ENCODE peak calls at places on chromosome 22, in seven cellular contexts. One of them, this sample, is unnamed.

GRCh38 chr22:49934144-49934890 is 15.9 kb downstream of the CRELD2 start:
- DNase-seq in Calu3: peak; percentile 69
- DNase-seq in C1 segment of cervical spinal cord: peak; percentile 33
- DNase-seq in activated CD4-positive, CD25-positive, alpha-beta regulatory T cell treated with anti-CD3 and anti-CD28 coated beads, Interleukin-2, amount 50 U/mL, for 16 hours: no peak
- DNase-seq in stimulated activated CD4-positive, alpha-beta T cell treated with anti-CD3 and anti-CD28 coated beads, Interleukin-15, amount 100 ng/mL, for 1 hour: no peak
- DNase-seq in islet precursor cell: no peak
- DNase-seq in kidney epithelial cell: no peak
- DNase-seq in this sample: peak; percentile 85

GRCh38 chr22:36331912-36332622 is 55.7 kb downstream of the MYH9 start:
- DNase-seq in Calu3: peak; percentile 68
- DNase-seq in C1 segment of cervical spinal cord: peak; percentile 21
- DNase-seq in activated CD4-positive, CD25-positive, alpha-beta regulatory T cell treated with anti-CD3 and anti-CD28 coated beads, Interleukin-2, amount 50 U/mL, for 16 hours: no peak
- DNase-seq in stimulated activated CD4-positive, alpha-beta T cell treated with anti-CD3 and anti-CD28 coated beads, Interleukin-15, amount 100 ng/mL, for 1 hour: peak; percentile 26
- DNase-seq in islet precursor cell: peak; percentile 73
- DNase-seq in kidney epithelial cell: no peak
- DNase-seq in this sample: peak; percentile 91

GRCh38 chr22:17675584-17675983 is 37.0 kb downstream of the BCL2L13 start:
- DNase-seq in Calu3: no peak
- DNase-seq in C1 segment of cervical spinal cord: no peak
- DNase-seq in activated CD4-positive, CD25-positive, alpha-beta regulatory T cell treated with anti-CD3 and anti-CD28 coated beads, Interleukin-2, amount 50 U/mL, for 16 hours: no peak
- DNase-seq in stimulated activated CD4-positive, alpha-beta T cell treated with anti-CD3 and anti-CD28 coated beads, Interleukin-15, amount 100 ng/mL, for 1 hour: no peak
- DNase-seq in islet precursor cell: no peak
- DNase-seq in kidney epithelial cell: no peak
- DNase-seq in this sample: no peak

GRCh38 chr22:39030705-39031104 is 9.8 kb downstream of the APOBEC3D start:
- DNase-seq in Calu3: no peak
- DNase-seq in C1 segment of cervical spinal cord: no peak
- DNase-seq in activated CD4-positive, CD25-positive, alpha-beta regulatory T cell treated with anti-CD3 and anti-CD28 coated beads, Interleukin-2, amount 50 U/mL, for 16 hours: no peak
- DNase-seq in stimulated activated CD4-positive, alpha-beta T cell treated with anti-CD3 and anti-CD28 coated beads, Interleukin-15, amount 100 ng/mL, for 1 hour: no peak
- DNase-seq in islet precursor cell: no peak
- DNase-seq in kidney epithelial cell: no peak
- DNase-seq in this sample: no peak

GRCh38 chr22:49946612-49947295 is 13.8 kb upstream of the PIM3 start:
- DNase-seq in Calu3: no peak
- DNase-seq in C1 segment of cervical spinal cord: no peak
- DNase-seq in activated CD4-positive, CD25-positive, alpha-beta regulatory T cell treated with anti-CD3 and anti-CD28 coated beads, Interleukin-2, amount 50 U/mL, for 16 hours: no peak
- DNase-seq in stimulated activated CD4-positive, alpha-beta T cell treated with anti-CD3 and anti-CD28 coated beads, Interleukin-15, amount 100 ng/mL, for 1 hour: no peak
- DNase-seq in islet precursor cell: no peak
- DNase-seq in kidney epithelial cell: no peak
- DNase-seq in this sample: no peak

GRCh38 chr22:20413217-20414058 is 19.5 kb downstream of the ZNF74 start:
- DNase-seq in Calu3: no peak
- DNase-seq in C1 segment of cervical spinal cord: no peak
- DNase-seq in activated CD4-positive, CD25-positive, alpha-beta regulatory T cell treated with anti-CD3 and anti-CD28 coated beads, Interleukin-2, amount 50 U/mL, for 16 hours: no peak
- DNase-seq in stimulated activated CD4-positive, alpha-beta T cell treated with anti-CD3 and anti-CD28 coated beads, Interleukin-15, amount 100 ng/mL, for 1 hour: no peak
- DNase-seq in islet precursor cell: no peak
- DNase-seq in kidney epithelial cell: no peak
- DNase-seq in this sample: peak; percentile 36

GRCh38 chr22:29820941-29821789 is 16.9 kb downstream of the ASCC2 start:
- DNase-seq in Calu3: peak; percentile 97
- DNase-seq in C1 segment of cervical spinal cord: no peak
- DNase-seq in activated CD4-positive, CD25-positive, alpha-beta regulatory T cell treated with anti-CD3 and anti-CD28 coated beads, Interleukin-2, amount 50 U/mL, for 16 hours: no peak
- DNase-seq in stimulated activated CD4-positive, alpha-beta T cell treated with anti-CD3 and anti-CD28 coated beads, Interleukin-15, amount 100 ng/mL, for 1 hour: no peak
- DNase-seq in islet precursor cell: peak; percentile 67
- DNase-seq in kidney epithelial cell: peak; percentile 79
- DNase-seq in this sample: peak; percentile 70

GRCh38 chr22:35442471-35442870 is 42.5 kb downstream of the MCM5 start:
- DNase-seq in Calu3: no peak
- DNase-seq in C1 segment of cervical spinal cord: no peak
- DNase-seq in activated CD4-positive, CD25-positive, alpha-beta regulatory T cell treated with anti-CD3 and anti-CD28 coated beads, Interleukin-2, amount 50 U/mL, for 16 hours: no peak
- DNase-seq in stimulated activated CD4-positive, alpha-beta T cell treated with anti-CD3 and anti-CD28 coated beads, Interleukin-15, amount 100 ng/mL, for 1 hour: no peak
- DNase-seq in islet precursor cell: no peak
- DNase-seq in kidney epithelial cell: no peak
- DNase-seq in this sample: no peak

GRCh38 chr22:20439556-20439927 is 1.9 kb upstream of the SCARF2 start:
- DNase-seq in Calu3: no peak
- DNase-seq in C1 segment of cervical spinal cord: no peak
- DNase-seq in activated CD4-positive, CD25-positive, alpha-beta regulatory T cell treated with anti-CD3 and anti-CD28 coated beads, Interleukin-2, amount 50 U/mL, for 16 hours: no peak
- DNase-seq in stimulated activated CD4-positive, alpha-beta T cell treated with anti-CD3 and anti-CD28 coated beads, Interleukin-15, amount 100 ng/mL, for 1 hour: no peak
- DNase-seq in islet precursor cell: peak; percentile 50
- DNase-seq in kidney epithelial cell: no peak
- DNase-seq in this sample: peak; percentile 50

GRCh38 chr22:30249049-30250038 is 2.8 kb upstream of the LIF start:
- DNase-seq in Calu3: peak; percentile 91
- DNase-seq in C1 segment of cervical spinal cord: no peak
- DNase-seq in activated CD4-positive, CD25-positive, alpha-beta regulatory T cell treated with anti-CD3 and anti-CD28 coated beads, Interleukin-2, amount 50 U/mL, for 16 hours: no peak
- DNase-seq in stimulated activated CD4-positive, alpha-beta T cell treated with anti-CD3 and anti-CD28 coated beads, Interleukin-15, amount 100 ng/mL, for 1 hour: no peak
- DNase-seq in islet precursor cell: no peak
- DNase-seq in kidney epithelial cell: no peak
- DNase-seq in this sample: peak; percentile 79

GRCh38 chr22:48334971-48335370 is 1492.7 kb downstream of the BRD1 start:
- DNase-seq in Calu3: no peak
- DNase-seq in C1 segment of cervical spinal cord: no peak
- DNase-seq in activated CD4-positive, CD25-positive, alpha-beta regulatory T cell treated with anti-CD3 and anti-CD28 coated beads, Interleukin-2, amount 50 U/mL, for 16 hours: no peak
- DNase-seq in stimulated activated CD4-positive, alpha-beta T cell treated with anti-CD3 and anti-CD28 coated beads, Interleukin-15, amount 100 ng/mL, for 1 hour: no peak
- DNase-seq in islet precursor cell: no peak
- DNase-seq in kidney epithelial cell: no peak
- DNase-seq in this sample: peak; percentile 49

GRCh38 chr22:18116634-18117033 is 6.0 kb downstream of the TUBA8 start:
- DNase-seq in Calu3: no peak
- DNase-seq in C1 segment of cervical spinal cord: no peak
- DNase-seq in activated CD4-positive, CD25-positive, alpha-beta regulatory T cell treated with anti-CD3 and anti-CD28 coated beads, Interleukin-2, amount 50 U/mL, for 16 hours: no peak
- DNase-seq in stimulated activated CD4-positive, alpha-beta T cell treated with anti-CD3 and anti-CD28 coated beads, Interleukin-15, amount 100 ng/mL, for 1 hour: no peak
- DNase-seq in islet precursor cell: no peak
- DNase-seq in kidney epithelial cell: no peak
- DNase-seq in this sample: no peak

GRCh38 chr22:36369004-36369921 is 18.5 kb downstream of the MYH9 start:
- DNase-seq in Calu3: no peak
- DNase-seq in C1 segment of cervical spinal cord: no peak
- DNase-seq in activated CD4-positive, CD25-positive, alpha-beta regulatory T cell treated with anti-CD3 and anti-CD28 coated beads, Interleukin-2, amount 50 U/mL, for 16 hours: no peak
- DNase-seq in stimulated activated CD4-positive, alpha-beta T cell treated with anti-CD3 and anti-CD28 coated beads, Interleukin-15, amount 100 ng/mL, for 1 hour: no peak
- DNase-seq in islet precursor cell: peak; percentile 72
- DNase-seq in kidney epithelial cell: no peak
- DNase-seq in this sample: no peak

GRCh38 chr22:32674925-32675825 is 126.3 kb upstream of the TIMP3 start:
- DNase-seq in Calu3: no peak
- DNase-seq in C1 segment of cervical spinal cord: no peak
- DNase-seq in activated CD4-positive, CD25-positive, alpha-beta regulatory T cell treated with anti-CD3 and anti-CD28 coated beads, Interleukin-2, amount 50 U/mL, for 16 hours: no peak
- DNase-seq in stimulated activated CD4-positive, alpha-beta T cell treated with anti-CD3 and anti-CD28 coated beads, Interleukin-15, amount 100 ng/mL, for 1 hour: no peak
- DNase-seq in islet precursor cell: no peak
- DNase-seq in kidney epithelial cell: no peak
- DNase-seq in this sample: no peak

GRCh38 chr22:44100411-44100810 is 76.3 kb downstream of the PARVB start:
- DNase-seq in Calu3: no peak
- DNase-seq in C1 segment of cervical spinal cord: no peak
- DNase-seq in activated CD4-positive, CD25-positive, alpha-beta regulatory T cell treated with anti-CD3 and anti-CD28 coated beads, Interleukin-2, amount 50 U/mL, for 16 hours: no peak
- DNase-seq in stimulated activated CD4-positive, alpha-beta T cell treated with anti-CD3 and anti-CD28 coated beads, Interleukin-15, amount 100 ng/mL, for 1 hour: no peak
- DNase-seq in islet precursor cell: no peak
- DNase-seq in kidney epithelial cell: no peak
- DNase-seq in this sample: peak; percentile 55

GRCh38 chr22:37258005-37258790 is 14.1 kb upstream of the RAC2 start:
- DNase-seq in Calu3: no peak
- DNase-seq in C1 segment of cervical spinal cord: no peak
- DNase-seq in activated CD4-positive, CD25-positive, alpha-beta regulatory T cell treated with anti-CD3 and anti-CD28 coated beads, Interleukin-2, amount 50 U/mL, for 16 hours: no peak
- DNase-seq in stimulated activated CD4-positive, alpha-beta T cell treated with anti-CD3 and anti-CD28 coated beads, Interleukin-15, amount 100 ng/mL, for 1 hour: no peak
- DNase-seq in islet precursor cell: peak; percentile 40
- DNase-seq in kidney epithelial cell: no peak
- DNase-seq in this sample: no peak

GRCh38 chr22:43094085-43094484 is 4.9 kb upstream of the TTLL1 start:
- DNase-seq in Calu3: peak; percentile 24
- DNase-seq in C1 segment of cervical spinal cord: no peak
- DNase-seq in activated CD4-positive, CD25-positive, alpha-beta regulatory T cell treated with anti-CD3 and anti-CD28 coated beads, Interleukin-2, amount 50 U/mL, for 16 hours: no peak
- DNase-seq in stimulated activated CD4-positive, alpha-beta T cell treated with anti-CD3 and anti-CD28 coated beads, Interleukin-15, amount 100 ng/mL, for 1 hour: no peak
- DNase-seq in islet precursor cell: peak; percentile 79
- DNase-seq in kidney epithelial cell: no peak
- DNase-seq in this sample: no peak

GRCh38 chr22:48321986-48322545 is 1505.6 kb downstream of the BRD1 start:
- DNase-seq in Calu3: no peak
- DNase-seq in C1 segment of cervical spinal cord: no peak
- DNase-seq in activated CD4-positive, CD25-positive, alpha-beta regulatory T cell treated with anti-CD3 and anti-CD28 coated beads, Interleukin-2, amount 50 U/mL, for 16 hours: no peak
- DNase-seq in stimulated activated CD4-positive, alpha-beta T cell treated with anti-CD3 and anti-CD28 coated beads, Interleukin-15, amount 100 ng/mL, for 1 hour: no peak
- DNase-seq in islet precursor cell: no peak
- DNase-seq in kidney epithelial cell: no peak
- DNase-seq in this sample: peak; percentile 48

GRCh38 chr22:19798320-19798665 is 37.7 kb downstream of the TBX1 start:
- DNase-seq in Calu3: no peak
- DNase-seq in C1 segment of cervical spinal cord: no peak
- DNase-seq in activated CD4-positive, CD25-positive, alpha-beta regulatory T cell treated with anti-CD3 and anti-CD28 coated beads, Interleukin-2, amount 50 U/mL, for 16 hours: no peak
- DNase-seq in stimulated activated CD4-positive, alpha-beta T cell treated with anti-CD3 and anti-CD28 coated beads, Interleukin-15, amount 100 ng/mL, for 1 hour: no peak
- DNase-seq in islet precursor cell: no peak
- DNase-seq in kidney epithelial cell: no peak
- DNase-seq in this sample: no peak

GRCh38 chr22:45226681-45227186 is 14.0 kb downstream of the KIAA0930 start:
- DNase-seq in Calu3: peak; percentile 46
- DNase-seq in C1 segment of cervical spinal cord: no peak
- DNase-seq in activated CD4-positive, CD25-positive, alpha-beta regulatory T cell treated with anti-CD3 and anti-CD28 coated beads, Interleukin-2, amount 50 U/mL, for 16 hours: no peak
- DNase-seq in stimulated activated CD4-positive, alpha-beta T cell treated with anti-CD3 and anti-CD28 coated beads, Interleukin-15, amount 100 ng/mL, for 1 hour: no peak
- DNase-seq in islet precursor cell: peak; percentile 41
- DNase-seq in kidney epithelial cell: no peak
- DNase-seq in this sample: no peak

GRCh38 chr22:39292561-39293074 is 26.8 kb downstream of the RPL3 start:
- DNase-seq in Calu3: peak; percentile 95
- DNase-seq in C1 segment of cervical spinal cord: peak; percentile 36
- DNase-seq in activated CD4-positive, CD25-positive, alpha-beta regulatory T cell treated with anti-CD3 and anti-CD28 coated beads, Interleukin-2, amount 50 U/mL, for 16 hours: no peak
- DNase-seq in stimulated activated CD4-positive, alpha-beta T cell treated with anti-CD3 and anti-CD28 coated beads, Interleukin-15, amount 100 ng/mL, for 1 hour: no peak
- DNase-seq in islet precursor cell: peak; percentile 98
- DNase-seq in kidney epithelial cell: peak; percentile 92
- DNase-seq in this sample: peak; percentile 93

GRCh38 chr22:17832665-17833064 is 58.4 kb upstream of the BID start:
- DNase-seq in Calu3: no peak
- DNase-seq in C1 segment of cervical spinal cord: no peak
- DNase-seq in activated CD4-positive, CD25-positive, alpha-beta regulatory T cell treated with anti-CD3 and anti-CD28 coated beads, Interleukin-2, amount 50 U/mL, for 16 hours: no peak
- DNase-seq in stimulated activated CD4-positive, alpha-beta T cell treated with anti-CD3 and anti-CD28 coated beads, Interleukin-15, amount 100 ng/mL, for 1 hour: no peak
- DNase-seq in islet precursor cell: no peak
- DNase-seq in kidney epithelial cell: no peak
- DNase-seq in this sample: no peak

GRCh38 chr22:45180280-45180679 is 16.6 kb downstream of the NUP50 start:
- DNase-seq in Calu3: no peak
- DNase-seq in C1 segment of cervical spinal cord: no peak
- DNase-seq in activated CD4-positive, CD25-positive, alpha-beta regulatory T cell treated with anti-CD3 and anti-CD28 coated beads, Interleukin-2, amount 50 U/mL, for 16 hours: no peak
- DNase-seq in stimulated activated CD4-positive, alpha-beta T cell treated with anti-CD3 and anti-CD28 coated beads, Interleukin-15, amount 100 ng/mL, for 1 hour: no peak
- DNase-seq in islet precursor cell: no peak
- DNase-seq in kidney epithelial cell: no peak
- DNase-seq in this sample: no peak

GRCh38 chr22:44409211-44409648 is 88.8 kb downstream of the RTL6 start:
- DNase-seq in Calu3: no peak
- DNase-seq in C1 segment of cervical spinal cord: no peak
- DNase-seq in activated CD4-positive, CD25-positive, alpha-beta regulatory T cell treated with anti-CD3 and anti-CD28 coated beads, Interleukin-2, amount 50 U/mL, for 16 hours: no peak
- DNase-seq in stimulated activated CD4-positive, alpha-beta T cell treated with anti-CD3 and anti-CD28 coated beads, Interleukin-15, amount 100 ng/mL, for 1 hour: no peak
- DNase-seq in islet precursor cell: peak; percentile 41
- DNase-seq in kidney epithelial cell: no peak
- DNase-seq in this sample: peak; percentile 55

GRCh38 chr22:49334976-49335375 is 492.7 kb downstream of the BRD1 start:
- DNase-seq in Calu3: no peak
- DNase-seq in C1 segment of cervical spinal cord: no peak
- DNase-seq in activated CD4-positive, CD25-positive, alpha-beta regulatory T cell treated with anti-CD3 and anti-CD28 coated beads, Interleukin-2, amount 50 U/mL, for 16 hours: no peak
- DNase-seq in stimulated activated CD4-positive, alpha-beta T cell treated with anti-CD3 and anti-CD28 coated beads, Interleukin-15, amount 100 ng/mL, for 1 hour: no peak
- DNase-seq in islet precursor cell: no peak
- DNase-seq in kidney epithelial cell: no peak
- DNase-seq in this sample: no peak

GRCh38 chr22:37293172-37293571 is 10.9 kb downstream of the CYTH4 start:
- DNase-seq in Calu3: no peak
- DNase-seq in C1 segment of cervical spinal cord: no peak
- DNase-seq in activated CD4-positive, CD25-positive, alpha-beta regulatory T cell treated with anti-CD3 and anti-CD28 coated beads, Interleukin-2, amount 50 U/mL, for 16 hours: no peak
- DNase-seq in stimulated activated CD4-positive, alpha-beta T cell treated with anti-CD3 and anti-CD28 coated beads, Interleukin-15, amount 100 ng/mL, for 1 hour: no peak
- DNase-seq in islet precursor cell: no peak
- DNase-seq in kidney epithelial cell: no peak
- DNase-seq in this sample: no peak

GRCh38 chr22:38506118-38506962 is at the start of gene DDX17:
- DNase-seq in Calu3: peak; percentile 85
- DNase-seq in C1 segment of cervical spinal cord: peak; percentile 96
- DNase-seq in activated CD4-positive, CD25-positive, alpha-beta regulatory T cell treated with anti-CD3 and anti-CD28 coated beads, Interleukin-2, amount 50 U/mL, for 16 hours: peak; percentile 93
- DNase-seq in stimulated activated CD4-positive, alpha-beta T cell treated with anti-CD3 and anti-CD28 coated beads, Interleukin-15, amount 100 ng/mL, for 1 hour: peak; percentile 91
- DNase-seq in islet precursor cell: peak; percentile 96
- DNase-seq in kidney epithelial cell: peak; percentile 60
- DNase-seq in this sample: peak; percentile 98

GRCh38 chr22:49014227-49015201 is 813.2 kb downstream of the BRD1 start:
- DNase-seq in Calu3: no peak
- DNase-seq in C1 segment of cervical spinal cord: no peak
- DNase-seq in activated CD4-positive, CD25-positive, alpha-beta regulatory T cell treated with anti-CD3 and anti-CD28 coated beads, Interleukin-2, amount 50 U/mL, for 16 hours: no peak
- DNase-seq in stimulated activated CD4-positive, alpha-beta T cell treated with anti-CD3 and anti-CD28 coated beads, Interleukin-15, amount 100 ng/mL, for 1 hour: no peak
- DNase-seq in islet precursor cell: no peak
- DNase-seq in kidney epithelial cell: no peak
- DNase-seq in this sample: peak; percentile 56

GRCh38 chr22:32700186-32700882 is 101.2 kb upstream of the TIMP3 start:
- DNase-seq in Calu3: no peak
- DNase-seq in C1 segment of cervical spinal cord: no peak
- DNase-seq in activated CD4-positive, CD25-positive, alpha-beta regulatory T cell treated with anti-CD3 and anti-CD28 coated beads, Interleukin-2, amount 50 U/mL, for 16 hours: no peak
- DNase-seq in stimulated activated CD4-positive, alpha-beta T cell treated with anti-CD3 and anti-CD28 coated beads, Interleukin-15, amount 100 ng/mL, for 1 hour: no peak
- DNase-seq in islet precursor cell: peak; percentile 76
- DNase-seq in kidney epithelial cell: no peak
- DNase-seq in this sample: no peak

GRCh38 chr22:39574779-39575551 is 4.4 kb downstream of the CACNA1I start:
- DNase-seq in Calu3: peak; percentile 64
- DNase-seq in C1 segment of cervical spinal cord: no peak
- DNase-seq in activated CD4-positive, CD25-positive, alpha-beta regulatory T cell treated with anti-CD3 and anti-CD28 coated beads, Interleukin-2, amount 50 U/mL, for 16 hours: no peak
- DNase-seq in stimulated activated CD4-positive, alpha-beta T cell treated with anti-CD3 and anti-CD28 coated beads, Interleukin-15, amount 100 ng/mL, for 1 hour: no peak
- DNase-seq in islet precursor cell: peak; percentile 96
- DNase-seq in kidney epithelial cell: peak; percentile 90
- DNase-seq in this sample: no peak

GRCh38 chr22:17964647-17965046 is 59.7 kb downstream of the MICAL3 start:
- DNase-seq in Calu3: no peak
- DNase-seq in C1 segment of cervical spinal cord: no peak
- DNase-seq in activated CD4-positive, CD25-positive, alpha-beta regulatory T cell treated with anti-CD3 and anti-CD28 coated beads, Interleukin-2, amount 50 U/mL, for 16 hours: no peak
- DNase-seq in stimulated activated CD4-positive, alpha-beta T cell treated with anti-CD3 and anti-CD28 coated beads, Interleukin-15, amount 100 ng/mL, for 1 hour: no peak
- DNase-seq in islet precursor cell: no peak
- DNase-seq in kidney epithelial cell: no peak
- DNase-seq in this sample: no peak

GRCh38 chr22:32655068-32655467 is 146.4 kb upstream of the TIMP3 start:
- DNase-seq in Calu3: no peak
- DNase-seq in C1 segment of cervical spinal cord: no peak
- DNase-seq in activated CD4-positive, CD25-positive, alpha-beta regulatory T cell treated with anti-CD3 and anti-CD28 coated beads, Interleukin-2, amount 50 U/mL, for 16 hours: no peak
- DNase-seq in stimulated activated CD4-positive, alpha-beta T cell treated with anti-CD3 and anti-CD28 coated beads, Interleukin-15, amount 100 ng/mL, for 1 hour: no peak
- DNase-seq in islet precursor cell: no peak
- DNase-seq in kidney epithelial cell: no peak
- DNase-seq in this sample: no peak

GRCh38 chr22:46036558-46037408 is 59.8 kb upstream of the WNT7B start:
- DNase-seq in Calu3: peak; percentile 52
- DNase-seq in C1 segment of cervical spinal cord: no peak
- DNase-seq in activated CD4-positive, CD25-positive, alpha-beta regulatory T cell treated with anti-CD3 and anti-CD28 coated beads, Interleukin-2, amount 50 U/mL, for 16 hours: peak; percentile 33
- DNase-seq in stimulated activated CD4-positive, alpha-beta T cell treated with anti-CD3 and anti-CD28 coated beads, Interleukin-15, amount 100 ng/mL, for 1 hour: no peak
- DNase-seq in islet precursor cell: peak; percentile 78
- DNase-seq in kidney epithelial cell: no peak
- DNase-seq in this sample: peak; percentile 67

GRCh38 chr22:26579331-26579886 is 10.5 kb downstream of the TPST2 start:
- DNase-seq in Calu3: no peak
- DNase-seq in C1 segment of cervical spinal cord: no peak
- DNase-seq in activated CD4-positive, CD25-positive, alpha-beta regulatory T cell treated with anti-CD3 and anti-CD28 coated beads, Interleukin-2, amount 50 U/mL, for 16 hours: no peak
- DNase-seq in stimulated activated CD4-positive, alpha-beta T cell treated with anti-CD3 and anti-CD28 coated beads, Interleukin-15, amount 100 ng/mL, for 1 hour: no peak
- DNase-seq in islet precursor cell: no peak
- DNase-seq in kidney epithelial cell: no peak
- DNase-seq in this sample: no peak

GRCh38 chr22:43257549-43257948 is 70.6 kb upstream of the TTLL12 start:
- DNase-seq in Calu3: no peak
- DNase-seq in C1 segment of cervical spinal cord: no peak
- DNase-seq in activated CD4-positive, CD25-positive, alpha-beta regulatory T cell treated with anti-CD3 and anti-CD28 coated beads, Interleukin-2, amount 50 U/mL, for 16 hours: no peak
- DNase-seq in stimulated activated CD4-positive, alpha-beta T cell treated with anti-CD3 and anti-CD28 coated beads, Interleukin-15, amount 100 ng/mL, for 1 hour: no peak
- DNase-seq in islet precursor cell: no peak
- DNase-seq in kidney epithelial cell: no peak
- DNase-seq in this sample: no peak

GRCh38 chr22:48740086-48740730 is 1087.5 kb downstream of the BRD1 start:
- DNase-seq in Calu3: no peak
- DNase-seq in C1 segment of cervical spinal cord: no peak
- DNase-seq in activated CD4-positive, CD25-positive, alpha-beta regulatory T cell treated with anti-CD3 and anti-CD28 coated beads, Interleukin-2, amount 50 U/mL, for 16 hours: no peak
- DNase-seq in stimulated activated CD4-positive, alpha-beta T cell treated with anti-CD3 and anti-CD28 coated beads, Interleukin-15, amount 100 ng/mL, for 1 hour: no peak
- DNase-seq in islet precursor cell: peak; percentile 36
- DNase-seq in kidney epithelial cell: no peak
- DNase-seq in this sample: peak; percentile 60

GRCh38 chr22:19750666-19751490 is 9.7 kb upstream of the TBX1 start:
- DNase-seq in Calu3: no peak
- DNase-seq in C1 segment of cervical spinal cord: no peak
- DNase-seq in activated CD4-positive, CD25-positive, alpha-beta regulatory T cell treated with anti-CD3 and anti-CD28 coated beads, Interleukin-2, amount 50 U/mL, for 16 hours: no peak
- DNase-seq in stimulated activated CD4-positive, alpha-beta T cell treated with anti-CD3 and anti-CD28 coated beads, Interleukin-15, amount 100 ng/mL, for 1 hour: no peak
- DNase-seq in islet precursor cell: no peak
- DNase-seq in kidney epithelial cell: no peak
- DNase-seq in this sample: no peak

GRCh38 chr22:20964090-20964798 is 2.8 kb upstream of the AIFM3 start:
- DNase-seq in Calu3: no peak
- DNase-seq in C1 segment of cervical spinal cord: no peak
- DNase-seq in activated CD4-positive, CD25-positive, alpha-beta regulatory T cell treated with anti-CD3 and anti-CD28 coated beads, Interleukin-2, amount 50 U/mL, for 16 hours: no peak
- DNase-seq in stimulated activated CD4-positive, alpha-beta T cell treated with anti-CD3 and anti-CD28 coated beads, Interleukin-15, amount 100 ng/mL, for 1 hour: no peak
- DNase-seq in islet precursor cell: no peak
- DNase-seq in kidney epithelial cell: no peak
- DNase-seq in this sample: no peak

This sample was measured in sigmoid colon.